ENCODE peak calls at places on chromosomes 5 and 9, in five cellular contexts. P is ascending aorta; A is prostate gland; L is CD4-positive, alpha-beta T cell; Z is aorta. I is an unnamed sample. For H3K9me3, the result is how much of the 10 kb centered on the place peaks cover.

GRCh38 chr9:4050686-4051315 is 249.1 kb downstream of the GLIS3 start:
- DNase-seq in P (no peak), A (no peak), L (no peak), Z (no peak), I (no peak)

GRCh38 chr5:89572696-89573095 is 689.7 kb upstream of the MEF2C start:
- DNase-seq in A (no peak), P (no peak), Z (no peak), L (no peak), I (no peak)

GRCh38 chr5:157160001-157160400 is 6.1 kb downstream of the GARIN3 start:
- DNase-seq in A (no peak), P (no peak), L (no peak), Z (no peak), I (peak)

GRCh38 chr5:133247881-133248642 is 196.2 kb downstream of the HSPA4 start:
- DNase-seq in P (no peak), Z (no peak), L (no peak), A (no peak), I (no peak)

GRCh38 chr9:6214451-6214850 is 1.2 kb upstream of the IL33 start:
- DNase-seq in L (no peak), Z (no peak), P (no peak), A (no peak), I (no peak)

GRCh38 chr9:34121996-34122395 is 4.5 kb downstream of the DCAF12 start:
- DNase-seq in L (no peak), P (no peak), Z (no peak), A (no peak), I (no peak)

GRCh38 chr5:173717959-173718358 is 101.5 kb upstream of the BOD1 start:
- DNase-seq in Z (no peak), A (no peak), P (no peak), L (no peak), I (no peak)

GRCh38 chr9:93167185-93167584 is 16.8 kb upstream of the WNK2 start:
- DNase-seq in A (no peak), P (no peak), Z (no peak), L (no peak), I (no peak)

GRCh38 chr5:149128023-149128875 is 13.0 kb upstream of the ABLIM3 start:
- DNase-seq in L (no peak), P (no peak), Z (no peak), A (no peak), I (no peak)

GRCh38 chr9:112334319-112334828 is 955 bp upstream of the PTBP3 start:
- DNase-seq in A (peak), Z (no peak), P (no peak), L (peak), I (no peak)

GRCh38 chr9:123689701-123690428 is 240.1 kb downstream of the DENND1A start:
- DNase-seq in Z (no peak), A (no peak), P (no peak), L (no peak), I (no peak)

GRCh38 chr5:137696481-137696880 is 39.4 kb downstream of the KLHL3 start:
- DNase-seq in A (no peak), P (no peak), L (no peak), Z (no peak), I (no peak)

GRCh38 chr9:94926457-94926852 is 200.0 kb downstream of the AOPEP start:
- DNase-seq in Z (no peak), P (no peak), A (no peak), L (no peak), I (no peak)

GRCh38 chr9:72383978-72384709 is 19.1 kb upstream of the ZFAND5 start:
- DNase-seq in Z (no peak), L (no peak), A (no peak), P (no peak), I (no peak)

GRCh38 chr5:44613951-44614350 is 194.8 kb upstream of the MRPS30 start:
- DNase-seq in L (no peak), Z (no peak), A (no peak), P (no peak), I (no peak)

GRCh38 chr5:109028608-109029299 is 281.1 kb downstream of the FER start:
- DNase-seq in Z (no peak), L (no peak), P (no peak), A (no peak), I (no peak)

GRCh38 chr9:118108971-118109370 is 404.8 kb downstream of the TLR4 start:
- DNase-seq in Z (no peak), A (no peak), L (no peak), P (no peak), I (no peak)
- H3K9me3 ChIP-seq in Z (under half), A (under half), L (under half), P (under half), I (under half)

GRCh38 chr5:158506648-158507047 is 593.1 kb downstream of the EBF1 start:
- DNase-seq in A (no peak), P (no peak), Z (no peak), L (no peak), I (no peak)
- H3K9me3 ChIP-seq in A (under half), P (under half), Z (under half), L (under half), I (under half)

GRCh38 chr5:179290681-179291540 is 54.4 kb downstream of the ADAMTS2 start:
- DNase-seq in L (no peak), A (no peak), P (no peak), Z (peak), I (no peak)
- H3K9me3 ChIP-seq in L (under half), A (under half), P (under half), Z (under half), I (under half)

DNA sequence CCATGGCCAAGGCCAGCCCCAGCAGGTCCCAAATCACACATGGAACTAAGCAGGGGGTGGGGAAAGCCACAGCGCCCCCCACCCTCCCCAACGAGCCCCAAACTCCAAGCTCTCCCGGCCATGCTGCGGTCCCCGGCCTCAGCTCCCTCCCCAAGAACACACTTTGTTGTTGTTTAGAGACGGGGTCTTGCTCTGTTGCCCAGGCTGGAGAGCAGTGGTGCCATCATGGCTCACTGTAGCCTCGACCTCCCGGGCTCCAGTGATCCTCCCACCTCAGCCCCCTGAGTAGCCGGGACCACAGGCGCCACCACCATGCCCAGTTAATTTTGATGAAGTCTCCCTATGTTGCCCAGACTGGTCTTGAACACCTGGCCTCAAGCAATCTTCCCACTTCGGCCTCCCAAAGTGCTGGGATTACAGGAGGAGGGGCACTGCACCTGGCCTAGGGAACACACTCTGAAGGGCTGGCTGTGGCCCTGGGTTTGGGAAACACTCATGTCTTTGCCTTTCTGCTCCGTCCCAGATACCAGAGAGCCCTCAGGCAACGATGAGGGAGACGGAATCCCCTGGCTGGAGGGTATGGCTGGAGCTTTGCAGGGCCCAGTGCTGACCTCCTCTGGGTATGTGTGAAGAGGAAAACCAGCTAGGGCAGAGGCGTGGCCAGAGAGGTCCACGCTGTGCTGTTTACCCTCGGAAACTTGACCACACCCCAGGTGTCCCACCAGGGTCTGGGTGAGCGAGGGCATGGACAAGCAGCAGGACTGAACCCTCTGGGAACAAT is 53.2 kb upstream of the UBAC1 start:
- DNase-seq in L (no peak), P (peak), Z (peak), A (no peak), I (no peak)
- H3K9me3 ChIP-seq in L (under half), P (under half), Z (under half), A (under half), I (under half)

DNA sequence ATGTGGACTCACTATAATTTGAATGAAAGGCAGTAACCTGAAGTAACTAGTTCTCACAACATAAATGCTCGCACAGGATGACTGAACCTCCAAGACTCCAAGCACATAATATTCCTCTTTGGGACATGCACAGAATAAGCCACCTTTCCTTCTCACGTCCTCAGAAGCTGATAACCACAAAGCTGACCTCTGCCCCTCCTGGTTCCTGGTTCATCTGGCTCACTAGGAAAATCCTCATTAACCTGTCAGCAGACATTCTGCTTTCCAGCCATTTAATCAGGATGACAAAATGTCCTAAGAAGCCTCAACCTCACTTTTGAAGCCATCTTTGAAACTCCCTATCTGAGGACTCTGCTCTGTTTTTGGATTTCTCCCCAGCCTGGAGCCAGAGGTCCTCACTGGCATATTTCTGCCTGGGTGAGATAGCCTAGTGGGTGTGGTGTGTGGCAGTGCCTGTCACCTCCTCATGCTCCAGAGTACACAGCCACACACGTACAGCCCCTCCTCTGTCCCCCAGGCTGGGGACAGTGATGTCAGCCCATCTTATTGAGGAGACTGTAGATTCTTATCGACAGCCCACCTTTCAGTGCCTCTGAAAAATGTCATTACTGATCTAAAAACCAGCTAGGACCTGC is 10.3 kb downstream of the ANKH start:
- DNase-seq in L (no peak), A (no peak), P (no peak), Z (no peak), I (no peak)
- H3K9me3 ChIP-seq in L (under half), A (under half), P (under half), Z (under half), I (under half)

GRCh38 chr9:96813607-96814006 is 35.7 kb upstream of the ZNF510 start:
- DNase-seq in L (no peak), A (no peak), P (no peak), Z (no peak), I (no peak)
- H3K9me3 ChIP-seq in L (half or more), A (under half), P (half or more), Z (under half), I (under half)

I was measured in T-helper 17 cell.